ENCODE peak calls at places on chromosomes 12 and 14, in six cellular contexts. E is A549, B is WTC11, Q is H1, P is K562, W is HepG2. U is an unnamed sample.

GRCh38 chr12:98422359-98422758 is 93.0 kb upstream of the TMPO start:
- DNase-seq in E (no peak), B (no peak), Q (no peak), P (no peak), W (no peak), U (no peak)

GRCh38 chr14:54622189-54622958 is 55.4 kb downstream of the SAMD4A start:
- DNase-seq in E (no peak), B (no peak), Q (no peak), P (no peak), W (no peak), U (peak; percentile 56)

GRCh38 chr12:12916135-12916956 is 25.0 kb downstream of the GPRC5A start:
- DNase-seq in E (peak; percentile 66), B (peak; percentile 90), Q (peak; percentile 94), P (peak; percentile 69), W (peak; percentile 71), U (peak; percentile 97)

GRCh38 chr12:89236237-89236636 is 116.1 kb downstream of the DUSP6 start:
- DNase-seq in E (no peak), B (no peak), Q (no peak), P (no peak), W (no peak), U (peak; percentile 82)

GRCh38 chr12:30599631-30600030 is 96.0 kb downstream of the IPO8 start:
- DNase-seq in E (no peak), B (no peak), Q (no peak), P (no peak), W (peak; percentile 97), U (peak; percentile 52)

GRCh38 chr14:105385322-105385637 is 13.1 kb upstream of the TEX22 start:
- DNase-seq in E (no peak), B (no peak), Q (no peak), P (no peak), W (no peak), U (no peak)

GRCh38 chr14:64649383-64649998 is 54.7 kb upstream of the PLEKHG3 start:
- DNase-seq in E (no peak), B (no peak), Q (no peak), P (no peak), W (no peak), U (no peak)

GRCh38 chr14:21240417-21240816 is 28.8 kb downstream of the HNRNPC start:
- DNase-seq in E (no peak), B (no peak), Q (no peak), P (no peak), W (no peak), U (no peak)

GRCh38 chr12:39660101-39660500 is 40.5 kb upstream of the ABCD2 start:
- DNase-seq in E (no peak), B (no peak), Q (no peak), P (no peak), W (no peak), U (no peak)
- TF ChIP-seq JUN in E (no peak), B (no peak), Q (no peak), P (no peak), W (no peak), U (no peak)

GRCh38 chr14:55704654-55705053 is 124.6 kb downstream of the KTN1 start:
- DNase-seq in E (no peak), B (no peak), Q (no peak), P (no peak), W (no peak), U (no peak)

GRCh38 chr14:55706341-55706684 is 126.3 kb downstream of the KTN1 start:
- DNase-seq in E (no peak), B (no peak), Q (no peak), P (no peak), W (no peak), U (no peak)

GRCh38 chr14:55707365-55707804 is 127.4 kb downstream of the KTN1 start:
- DNase-seq in E (peak; percentile 41), B (no peak), Q (no peak), P (no peak), W (peak; percentile 31), U (peak; percentile 51)

GRCh38 chr14:55706893-55707292 is 126.9 kb downstream of the KTN1 start:
- DNase-seq in E (no peak), B (no peak), Q (no peak), P (no peak), W (no peak), U (no peak)

DNA sequence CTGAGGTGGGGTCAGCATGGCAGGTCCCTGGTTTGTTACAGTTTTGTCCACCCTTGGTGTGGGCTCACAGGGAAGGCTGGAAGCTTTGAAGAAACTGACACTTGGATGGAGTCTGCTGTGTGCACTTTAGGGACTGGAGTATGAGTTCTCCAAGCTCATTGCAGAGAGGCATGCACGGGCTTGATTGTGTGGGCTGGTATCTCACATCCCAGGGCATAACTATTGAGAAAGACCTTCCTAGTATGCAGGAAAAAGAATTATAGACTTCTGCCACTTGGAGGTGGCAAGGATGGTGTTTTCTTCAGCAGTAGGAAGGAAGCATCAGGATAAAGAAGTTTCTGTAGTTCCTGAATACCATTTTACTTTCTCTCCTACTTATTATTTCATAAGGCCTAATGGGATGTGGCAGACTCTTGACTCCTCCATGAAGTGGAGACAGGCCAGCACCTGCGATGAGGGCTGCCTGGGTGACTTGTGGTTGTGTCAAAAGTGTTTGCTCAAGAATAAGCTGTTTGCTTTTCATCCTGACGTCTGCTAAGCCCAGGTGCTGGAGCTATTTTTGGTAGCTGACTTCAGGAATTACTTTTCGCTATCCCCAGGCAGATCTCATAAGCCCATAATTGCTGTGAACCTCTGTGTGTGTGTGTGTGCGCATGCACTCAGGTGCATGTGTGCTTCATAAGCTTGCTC is 125.8 kb downstream of the KTN1 start:
- DNase-seq in E (no peak), B (no peak), Q (no peak), P (no peak), W (peak; percentile 6), U (no peak)
- TF ChIP-seq JUN in E (no peak), B (no peak), Q (no peak), P (no peak), W (no peak), U (no peak)

DNA sequence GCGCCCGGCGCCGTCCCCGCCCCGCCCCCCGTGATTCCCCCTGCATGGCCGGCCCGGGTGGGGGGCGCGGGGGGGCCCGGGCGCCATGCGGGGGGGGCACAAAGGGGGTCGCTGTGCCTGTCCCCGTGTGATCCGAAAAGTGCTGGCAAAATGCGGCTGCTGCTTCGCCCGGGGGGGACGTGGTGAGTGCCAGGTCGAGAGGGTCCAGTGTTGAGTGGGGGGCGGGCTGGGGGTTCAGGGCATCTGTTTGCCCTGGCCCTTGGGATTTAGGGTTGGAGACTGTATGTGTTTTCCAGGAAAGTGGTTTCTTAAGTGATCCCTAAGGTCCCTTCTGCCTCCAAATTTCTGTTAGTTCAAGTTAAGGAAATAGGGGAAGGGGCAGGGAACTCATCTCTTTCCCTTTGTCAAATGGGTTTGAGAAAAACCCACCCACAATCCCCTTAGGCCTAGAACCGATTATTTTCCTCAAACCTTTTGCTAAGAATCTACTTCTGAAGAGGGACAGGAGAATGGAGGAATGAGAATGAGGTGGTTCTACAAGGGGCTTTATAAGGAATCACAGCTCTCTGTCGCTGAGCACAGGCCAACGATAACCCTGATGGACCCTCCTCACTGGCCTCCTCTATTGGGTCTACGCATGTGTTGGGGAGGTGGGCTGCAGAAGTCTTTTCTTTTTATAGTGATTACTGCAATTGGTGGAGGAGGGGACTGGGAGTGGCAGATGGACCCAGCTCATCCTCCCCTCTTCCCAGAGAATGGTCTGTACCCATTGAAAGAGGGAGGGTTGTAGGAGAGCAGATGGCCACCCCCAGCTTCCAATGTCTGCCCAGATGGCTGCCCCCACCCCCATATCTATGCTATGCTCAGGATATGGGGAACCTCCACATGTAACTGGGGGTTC is 825 bp downstream of the ARHGEF25 start:
- DNase-seq in E (no peak), B (no peak), Q (no peak), P (no peak), W (no peak), U (no peak)
- TF ChIP-seq JUN in E (no peak), B (no peak), Q (no peak), P (no peak), W (no peak), U (no peak)

DNA sequence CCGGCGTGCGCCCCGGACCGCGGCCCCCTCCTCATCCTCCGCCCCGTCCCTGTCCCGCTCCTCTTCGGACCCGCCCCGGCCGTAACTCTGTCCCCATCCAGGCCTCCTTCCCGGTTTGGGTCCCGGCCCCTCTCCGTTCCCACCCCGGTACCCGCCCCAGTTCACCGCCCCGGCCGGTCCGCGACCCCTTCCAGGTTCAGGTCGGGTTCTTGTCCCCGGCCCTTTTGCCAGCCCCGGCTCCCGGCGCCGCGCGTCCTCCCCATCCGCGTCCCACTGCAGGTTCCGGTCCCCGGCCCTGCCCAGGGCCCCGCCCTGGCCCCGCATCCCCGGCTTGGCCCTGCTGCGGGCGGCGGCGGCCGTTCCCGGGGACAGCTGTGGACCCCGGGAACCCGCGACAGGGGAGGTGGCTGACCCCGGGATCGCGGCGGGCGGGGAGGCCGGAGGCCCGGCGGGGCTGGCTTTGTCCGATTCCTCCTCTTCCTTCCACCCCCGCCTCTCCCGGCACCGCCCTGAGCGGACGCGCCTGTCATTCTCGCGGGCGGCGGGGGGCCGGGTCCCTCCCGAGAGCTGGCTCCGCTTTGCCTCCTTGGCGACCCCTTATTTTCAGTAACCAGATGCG is 601 bp downstream of the KLC1 start:
- DNase-seq in E (peak; percentile 43), B (peak; percentile 68), Q (peak; percentile 80), P (no peak), W (no peak), U (no peak)
- TF ChIP-seq JUN in E (no peak), B (no peak), Q (no peak), P (no peak), W (no peak), U (no peak)

GRCh38 chr12:93539821-93540220 is 32.7 kb upstream of the SOCS2 start:
- DNase-seq in E (no peak), B (no peak), Q (no peak), P (no peak), W (no peak), U (no peak)

GRCh38 chr12:93537769-93538168 is 34.7 kb upstream of the SOCS2 start:
- DNase-seq in E (no peak), B (no peak), Q (no peak), P (peak; percentile 32), W (no peak), U (no peak)

GRCh38 chr12:93540506-93540905 is 32.0 kb upstream of the SOCS2 start:
- DNase-seq in E (no peak), B (no peak), Q (no peak), P (no peak), W (no peak), U (peak; percentile 72)

GRCh38 chr12:93536111-93536765 is 36.2 kb upstream of the SOCS2 start:
- DNase-seq in E (no peak), B (no peak), Q (no peak), P (no peak), W (no peak), U (no peak)

DNA sequence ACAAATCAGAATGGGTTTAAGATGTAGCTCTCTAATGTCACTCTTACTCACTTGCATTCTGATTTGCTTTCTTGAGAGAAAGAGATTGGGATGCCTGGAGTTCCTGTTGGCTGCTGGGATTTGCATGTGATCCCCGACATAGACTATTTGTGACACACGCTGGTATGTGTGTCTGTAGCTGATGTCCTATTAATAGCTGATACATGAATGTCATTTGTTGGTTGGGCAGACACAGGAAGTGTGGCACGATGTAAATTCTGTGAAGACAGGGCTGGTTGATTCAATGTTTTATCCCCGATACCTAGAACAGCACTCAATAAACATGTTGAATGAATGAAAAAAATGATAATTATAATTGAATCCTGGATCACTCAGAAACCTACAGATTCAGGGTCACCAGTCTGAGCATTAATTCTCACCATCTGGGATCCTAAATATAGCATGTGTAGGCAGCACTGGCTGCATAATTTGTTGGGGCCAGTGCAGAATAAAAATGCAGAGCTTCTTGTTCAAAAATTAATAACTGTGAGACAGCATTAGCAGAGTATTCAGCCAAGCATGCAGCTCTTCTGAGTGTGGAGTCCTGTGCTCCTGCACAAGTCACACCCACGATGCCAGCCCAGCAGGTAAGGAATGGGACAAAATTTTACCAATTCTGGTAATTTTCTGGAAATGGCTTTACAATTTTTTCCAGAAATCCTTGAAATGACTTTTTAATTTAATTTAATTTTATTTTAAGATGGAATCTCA is 35.5 kb upstream of the SOCS2 start:
- DNase-seq in E (no peak), B (no peak), Q (no peak), P (no peak), W (no peak), U (no peak)
- TF ChIP-seq JUN in E (no peak), B (no peak), Q (no peak), P (no peak), W (no peak), U (no peak)